ENCODE peak calls at places on chromosomes 4 and X, in four cellular contexts. B, F, Z and G are unnamed samples.

GRCh38 chrX:106220177-106220576 is 52.1 kb downstream of the PWWP3B start:
- DNase-seq in B (no peak), Z (no peak), F (no peak), G (no peak)

GRCh38 chr4:7002336-7002735 is 40.8 kb upstream of the TADA2B start:
- DNase-seq in F (no peak), Z (no peak), B (no peak), G (no peak)

GRCh38 chr4:124426279-124426678 is 286.3 kb downstream of the ANKRD50 start:
- DNase-seq in F (no peak), B (no peak), Z (no peak), G (no peak)

GRCh38 chr4:182169987-182170386 is 73.2 kb upstream of the TENM3 start:
- DNase-seq in Z (no peak), F (no peak), B (no peak), G (no peak)

GRCh38 chrX:2457289-2458133 is 43.3 kb downstream of the DHRSX start:
- DNase-seq in Z (no peak), F (peak), B (no peak), G (no peak)

GRCh38 chr4:8048856-8049686 is 109.4 kb upstream of the AFAP1 start:
- DNase-seq in Z (no peak), F (no peak), B (no peak), G (no peak)

GRCh38 chrX:2464677-2465166 is 36.1 kb downstream of the DHRSX start:
- DNase-seq in B (no peak), F (peak), Z (no peak), G (no peak)

GRCh38 chr4:109801895-109802319 is at the start of gene CFI:
- DNase-seq in F (no peak), Z (no peak), B (no peak), G (no peak)

GRCh38 chrX:47358387-47359065 is 11.9 kb upstream of the ZNF157 start:
- DNase-seq in F (no peak), B (no peak), Z (no peak), G (no peak)

GRCh38 chr4:80489798-80490197 is 154.3 kb downstream of the CFAP299 start:
- DNase-seq in F (no peak), Z (no peak), B (no peak), G (no peak)

GRCh38 chr4:17111959-17112659 is 213.7 kb upstream of the LDB2 start:
- DNase-seq in B (peak), F (peak), Z (peak), G (no peak)

GRCh38 chr4:8350841-8351461 is 81.4 kb downstream of the HTRA3 start:
- DNase-seq in F (no peak), Z (peak), B (no peak), G (no peak)

GRCh38 chr4:139924782-139925181 is 229.2 kb downstream of the MAML3 start:
- DNase-seq in Z (no peak), F (no peak), B (no peak), G (no peak)

GRCh38 chr4:184596617-184597185 is 52.5 kb downstream of the CASP3 start:
- DNase-seq in Z (no peak), B (no peak), F (no peak), G (no peak)

GRCh38 chrX:68721546-68721945 is 74.1 kb downstream of the STARD8 start:
- DNase-seq in Z (no peak), F (no peak), B (no peak), G (no peak)

GRCh38 chrX:65035451-65035779 is 59.2 kb upstream of the ZC4H2 start:
- DNase-seq in Z (peak), F (peak), B (peak), G (peak)

GRCh38 chr4:111712093-111712677 is 433.1 kb upstream of the FAM241A start:
- DNase-seq in B (no peak), F (no peak), Z (no peak), G (no peak)

GRCh38 chrX:13685126-13685763 is 3.7 kb upstream of the RAB9A start:
- DNase-seq in B (no peak), Z (no peak), F (no peak), G (no peak)

GRCh38 chr4:150224896-150225591 is 146.8 kb downstream of the DCLK2 start:
- DNase-seq in F (no peak), Z (no peak), B (no peak), G (no peak)

GRCh38 chr4:6011686-6012085 is 6.5 kb downstream of the C4orf50 start:
- DNase-seq in B (no peak), Z (peak), F (no peak), G (no peak)

GRCh38 chr4:11769425-11769824 is 340.7 kb upstream of the HS3ST1 start:
- DNase-seq in F (no peak), Z (no peak), B (no peak), G (no peak)

GRCh38 chr4:3221996-3222395 is 27.0 kb upstream of the MSANTD1 start:
- DNase-seq in B (no peak), Z (no peak), F (no peak), G (no peak)

GRCh38 chr4:3217771-3218170 is 31.2 kb upstream of the MSANTD1 start:
- DNase-seq in B (no peak), F (no peak), Z (no peak), G (no peak)

GRCh38 chr4:3220586-3221494 is 28.1 kb upstream of the MSANTD1 start:
- DNase-seq in B (no peak), Z (no peak), F (no peak), G (no peak)

GRCh38 chr4:3218824-3219760 is 29.9 kb upstream of the MSANTD1 start:
- DNase-seq in F (no peak), B (no peak), Z (peak), G (no peak)

DNA sequence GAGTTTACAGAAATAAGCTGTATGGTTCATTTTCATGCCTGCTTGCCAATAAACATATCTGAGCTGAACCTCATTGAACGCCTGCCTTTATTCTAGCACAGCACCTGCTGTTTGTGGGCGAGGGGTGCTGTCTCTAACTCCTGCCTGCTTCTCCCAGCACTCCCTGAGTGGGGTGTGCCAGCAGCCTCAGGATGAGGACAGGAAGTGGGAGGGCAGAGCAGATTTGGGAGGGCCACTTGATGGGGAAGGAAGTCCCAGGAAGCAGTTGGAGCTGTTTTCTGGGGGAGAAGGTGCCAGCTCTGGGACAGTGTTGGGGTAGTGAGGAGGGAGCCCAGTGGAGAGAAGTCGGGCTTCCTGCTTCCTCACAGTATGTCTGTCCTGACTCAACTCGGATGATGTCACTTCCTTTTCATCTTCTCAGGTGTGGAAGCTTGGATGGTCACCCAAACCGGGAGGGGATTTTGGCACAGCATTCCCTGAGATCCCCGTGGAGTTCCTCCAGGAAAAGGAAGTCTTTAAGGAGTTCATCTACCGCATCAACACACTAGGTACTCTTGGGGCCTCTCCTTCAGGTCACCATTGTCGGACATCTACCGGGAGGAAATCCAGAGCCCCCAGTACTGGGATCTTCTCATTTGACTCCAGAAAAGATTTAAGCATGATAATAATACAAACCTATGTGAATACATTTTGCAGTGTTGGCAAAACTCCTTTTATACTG is 29.0 kb upstream of the MSANTD1 start:
- DNase-seq in B (no peak), Z (no peak), F (no peak), G (no peak)
- TF ChIP-seq POLR2AphosphoS5 in B (no peak), Z (no peak), F (no peak), G (no peak)

DNA sequence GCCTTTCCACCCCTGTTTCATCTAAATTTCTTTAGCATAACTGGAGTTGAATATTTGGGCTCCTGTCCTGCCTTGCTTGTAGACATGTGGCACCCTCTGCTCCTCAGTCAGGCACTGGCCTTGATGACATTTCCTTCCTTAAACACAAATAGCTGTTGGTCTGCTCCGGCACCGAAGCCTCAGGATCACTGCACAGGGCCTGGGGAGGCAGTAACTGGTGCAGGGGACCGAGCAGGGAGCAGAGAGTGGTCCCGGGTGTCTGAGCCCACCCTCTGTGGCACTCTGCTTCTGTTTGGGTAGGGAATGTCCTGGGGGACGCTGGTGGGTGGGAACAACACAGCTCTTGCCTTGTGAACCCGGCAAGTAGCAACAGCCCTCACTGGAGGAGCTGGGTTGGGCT is 13.6 kb downstream of the RGS12 start:
- DNase-seq in B (no peak), Z (no peak), F (no peak), G (no peak)
- TF ChIP-seq TAF1 in B (no peak), Z (no peak), F (no peak), G (no peak)

DNA sequence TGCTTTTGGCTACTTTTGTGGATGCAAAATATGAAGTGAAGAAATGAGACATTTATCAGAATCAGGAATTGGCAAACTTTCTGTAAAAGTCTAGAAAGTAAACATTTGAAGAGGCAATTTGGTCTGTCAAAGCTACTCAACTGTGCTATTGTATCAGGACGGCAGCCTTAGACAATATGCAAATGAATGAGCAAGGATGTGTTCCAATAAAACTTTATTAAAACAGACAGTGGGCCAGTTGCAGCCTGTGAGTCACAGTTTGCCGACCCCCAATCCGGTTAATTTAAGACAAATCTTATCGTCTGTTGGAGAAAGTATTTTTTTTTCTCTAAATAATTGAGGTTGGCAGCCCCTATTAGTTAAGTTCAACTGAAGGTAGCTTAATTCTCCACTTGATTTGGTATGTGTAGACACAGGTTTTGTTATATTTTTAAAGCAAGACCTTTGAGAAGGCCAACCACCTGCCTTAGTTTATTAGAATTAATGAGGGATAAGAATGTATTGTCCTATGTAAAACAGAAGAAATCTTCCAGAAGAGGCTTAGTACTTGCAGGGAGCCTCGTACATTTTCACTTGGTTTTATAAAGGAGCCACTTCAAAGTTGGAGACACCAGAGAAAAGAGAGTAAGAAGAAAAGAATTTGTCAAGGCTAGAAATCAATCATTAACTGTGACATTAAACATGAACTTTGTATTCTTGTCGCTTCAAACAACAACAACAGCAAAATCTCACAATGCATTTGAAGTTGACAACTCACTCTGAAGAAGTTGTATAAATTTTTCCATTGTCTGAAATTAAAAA is 81.6 kb upstream of the FAT1 start:
- DNase-seq in F (no peak), Z (no peak), B (no peak), G (no peak)
- TF ChIP-seq POLR2AphosphoS5 in F (no peak), Z (no peak), B (no peak), G (no peak)

GRCh38 chr4:1693131-1693896 is 9.2 kb upstream of the FAM53A start:
- DNase-seq in B (peak), F (peak), Z (peak), G (peak)
- TF ChIP-seq TAF1 in B (no peak), F (no peak), Z (no peak), G (no peak)

DNA sequence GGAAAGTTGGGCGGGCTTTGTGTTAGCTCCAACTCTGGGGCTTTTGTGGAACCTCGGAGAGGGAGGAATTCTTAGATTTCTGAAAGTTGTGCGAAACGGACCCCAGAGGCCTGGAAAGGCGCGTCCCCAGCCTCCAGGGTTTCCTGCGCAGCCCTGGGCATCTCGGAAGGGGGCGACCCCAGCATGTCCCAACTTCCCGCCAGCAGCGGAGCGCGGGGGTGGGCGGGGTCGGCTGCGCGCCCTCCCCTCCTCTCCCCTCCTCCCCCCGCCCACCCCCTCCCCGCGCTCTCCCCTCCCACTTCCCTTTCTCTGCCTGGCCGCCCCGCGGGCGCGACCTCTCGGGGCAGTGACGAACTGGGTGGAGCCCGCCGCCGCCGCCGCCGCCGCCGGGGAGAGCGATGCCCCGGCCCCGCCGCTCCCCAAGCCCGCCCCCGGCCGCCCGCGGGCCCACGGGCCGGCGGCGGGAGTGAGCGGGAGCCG is 16.8 kb downstream of the PTTG2 start:
- DNase-seq in Z (peak), F (peak), B (peak), G (peak)
- TF ChIP-seq POLR2AphosphoS5 in Z (no peak), F (no peak), B (no peak), G (no peak)

DNA sequence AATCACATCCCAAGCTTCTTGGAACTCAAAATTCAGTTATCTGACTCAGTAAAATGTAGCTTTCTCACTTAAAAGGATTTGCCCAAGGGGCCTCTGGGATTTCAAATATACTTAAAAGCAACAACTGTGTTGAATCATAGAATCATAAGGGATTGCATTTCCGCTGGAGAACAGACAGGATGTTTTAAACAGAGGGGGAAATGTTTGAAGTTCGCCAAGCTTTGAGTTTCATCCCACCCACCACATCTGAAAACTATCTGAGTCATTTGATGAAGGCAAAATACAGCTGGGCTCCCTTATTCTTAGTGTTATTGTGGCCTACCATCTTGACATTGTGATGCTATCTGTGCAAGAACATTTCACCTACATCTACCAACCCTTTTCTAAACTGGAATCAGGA is 73.5 kb downstream of the PPP1R2C start:
- DNase-seq in F (no peak), Z (no peak), B (no peak), G (no peak)
- TF ChIP-seq TAF1 in F (no peak), Z (no peak), B (no peak), G (no peak)

DNA sequence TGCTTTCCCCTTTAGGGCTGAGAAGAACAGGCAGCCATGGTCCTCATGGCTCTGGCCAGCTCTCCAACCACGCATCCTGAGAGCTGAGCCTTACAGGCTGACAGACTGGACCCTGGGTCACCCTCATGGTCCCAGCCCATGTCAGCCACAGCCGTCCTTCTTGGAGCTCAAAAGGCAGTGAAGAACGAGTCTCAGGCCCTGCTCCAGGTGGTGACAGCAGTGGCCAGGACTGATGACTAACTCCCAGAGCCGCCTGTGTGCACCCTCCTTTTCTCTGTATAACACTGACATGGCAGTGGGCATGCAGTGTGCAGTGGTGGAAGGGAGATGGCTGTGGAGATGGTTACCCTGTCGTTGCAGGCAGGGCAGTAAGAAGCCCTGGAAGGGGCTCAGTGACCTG is 10.3 kb upstream of the DUSP9 start:
- DNase-seq in B (no peak), Z (peak), F (no peak), G (no peak)
- TF ChIP-seq POLR2AphosphoS5 in B (no peak), Z (no peak), F (no peak), G (no peak)

GRCh38 chr4:105547769-105548168 is 4.7 kb upstream of the ARHGEF38 start:
- DNase-seq in B (no peak), Z (no peak), F (no peak), G (no peak)

GRCh38 chr4:105548483-105548882 is 3.9 kb upstream of the ARHGEF38 start:
- DNase-seq in B (no peak), Z (no peak), F (no peak), G (no peak)

GRCh38 chr4:105546086-105546485 is 6.3 kb upstream of the ARHGEF38 start:
- DNase-seq in F (no peak), Z (no peak), B (no peak), G (no peak)

GRCh38 chr4:105551968-105552746 is at the start of gene ARHGEF38:
- DNase-seq in Z (no peak), F (no peak), B (no peak), G (no peak)

DNA sequence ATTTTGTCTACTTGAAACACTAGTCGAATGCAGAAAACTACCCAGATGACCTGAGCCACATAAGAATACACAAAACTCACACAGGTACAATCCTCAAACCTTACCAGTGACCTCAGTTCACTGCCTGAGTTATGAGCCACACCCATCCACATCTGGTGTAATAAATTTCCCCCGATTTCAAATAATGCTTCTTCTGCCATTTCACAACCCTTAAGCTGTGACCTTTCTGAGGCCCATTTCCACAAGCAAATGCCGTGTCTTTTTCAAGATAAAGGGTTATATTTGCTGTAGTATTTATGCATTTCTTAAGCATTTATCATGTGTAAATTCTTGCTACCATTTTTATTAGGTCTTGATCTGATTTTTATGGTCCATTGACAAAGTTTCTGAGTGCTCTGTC is 1.8 kb upstream of the ARHGEF38 start:
- DNase-seq in B (no peak), F (no peak), Z (no peak), G (no peak)
- TF ChIP-seq TAF1 in B (no peak), F (no peak), Z (no peak), G (no peak)